ENCODE peak calls at places on chromosomes 4 and X, in seven cellular contexts. One of them, this sample, is unnamed.

GRCh38 chrX:39516399-39516798 is 581.4 kb downstream of the BCOR start:
- DNase-seq in PC-3: no peak
- DNase-seq in HCT116: no peak
- DNase-seq in IMR-90: no peak
- DNase-seq in MM.1S: no peak
- DNase-seq in OCI-LY7: no peak
- DNase-seq in SK-N-SH: peak
- DNase-seq in this sample: no peak

GRCh38 chrX:29229802-29230201 is 642.6 kb downstream of the IL1RAPL1 start:
- DNase-seq in HCT116: no peak
- DNase-seq in SK-N-SH: no peak
- DNase-seq in OCI-LY7: no peak
- DNase-seq in IMR-90: peak
- DNase-seq in PC-3: peak
- DNase-seq in MM.1S: no peak
- DNase-seq in this sample: no peak

GRCh38 chr4:5746829-5747745 is 36.1 kb downstream of the EVC start:
- DNase-seq in IMR-90: peak
- DNase-seq in PC-3: peak
- DNase-seq in OCI-LY7: no peak
- DNase-seq in MM.1S: no peak
- DNase-seq in SK-N-SH: no peak
- DNase-seq in HCT116: no peak
- DNase-seq in this sample: no peak

GRCh38 chr4:157217708-157218107 is 2.8 kb upstream of the GRIA2 start:
- DNase-seq in OCI-LY7: peak
- DNase-seq in IMR-90: peak
- DNase-seq in PC-3: peak
- DNase-seq in SK-N-SH: peak
- DNase-seq in HCT116: peak
- DNase-seq in MM.1S: peak
- DNase-seq in this sample: no peak

GRCh38 chr4:127846061-127846460 is 34.6 kb upstream of the PLK4 start:
- DNase-seq in OCI-LY7: no peak
- DNase-seq in HCT116: no peak
- DNase-seq in PC-3: no peak
- DNase-seq in SK-N-SH: no peak
- DNase-seq in MM.1S: no peak
- DNase-seq in IMR-90: no peak
- DNase-seq in this sample: no peak

GRCh38 chr4:48779095-48779997 is 733 bp downstream of the FRYL start:
- DNase-seq in MM.1S: peak
- DNase-seq in IMR-90: peak
- DNase-seq in HCT116: no peak
- DNase-seq in PC-3: peak
- DNase-seq in SK-N-SH: peak
- DNase-seq in OCI-LY7: peak
- DNase-seq in this sample: peak

GRCh38 chr4:10983274-10983673 is 298.7 kb upstream of the CLNK start:
- DNase-seq in HCT116: no peak
- DNase-seq in IMR-90: no peak
- DNase-seq in MM.1S: peak
- DNase-seq in SK-N-SH: no peak
- DNase-seq in OCI-LY7: peak
- DNase-seq in PC-3: no peak
- DNase-seq in this sample: peak

GRCh38 chr4:153137168-153137567 is 67.1 kb upstream of the TRIM2 start:
- DNase-seq in PC-3: peak
- DNase-seq in IMR-90: peak
- DNase-seq in OCI-LY7: no peak
- DNase-seq in SK-N-SH: no peak
- DNase-seq in HCT116: no peak
- DNase-seq in MM.1S: no peak
- DNase-seq in this sample: no peak

GRCh38 chr4:1590244-1590643 is 93.9 kb downstream of the FAM53A start:
- DNase-seq in OCI-LY7: no peak
- DNase-seq in IMR-90: no peak
- DNase-seq in HCT116: no peak
- DNase-seq in SK-N-SH: no peak
- DNase-seq in PC-3: no peak
- DNase-seq in MM.1S: no peak
- DNase-seq in this sample: no peak

GRCh38 chr4:184392321-184392720 is 82.0 kb downstream of the IRF2 start:
- DNase-seq in OCI-LY7: no peak
- DNase-seq in PC-3: no peak
- DNase-seq in IMR-90: no peak
- DNase-seq in MM.1S: no peak
- DNase-seq in SK-N-SH: no peak
- DNase-seq in HCT116: no peak
- DNase-seq in this sample: no peak

GRCh38 chr4:175035907-175036306 is 117.7 kb downstream of the ADAM29 start:
- DNase-seq in HCT116: no peak
- DNase-seq in MM.1S: no peak
- DNase-seq in OCI-LY7: no peak
- DNase-seq in PC-3: peak
- DNase-seq in SK-N-SH: no peak
- DNase-seq in IMR-90: no peak
- DNase-seq in this sample: no peak

GRCh38 chr4:130053723-130054122 is 957.8 kb downstream of the C4orf33 start:
- DNase-seq in IMR-90: no peak
- DNase-seq in PC-3: no peak
- DNase-seq in OCI-LY7: no peak
- DNase-seq in SK-N-SH: no peak
- DNase-seq in HCT116: no peak
- DNase-seq in MM.1S: no peak
- DNase-seq in this sample: peak

GRCh38 chrX:123324628-123325027 is 140.6 kb downstream of the GRIA3 start:
- DNase-seq in IMR-90: no peak
- DNase-seq in HCT116: no peak
- DNase-seq in OCI-LY7: no peak
- DNase-seq in PC-3: peak
- DNase-seq in SK-N-SH: no peak
- DNase-seq in MM.1S: no peak
- DNase-seq in this sample: no peak

GRCh38 chr4:5785806-5786680 is 75.0 kb downstream of the EVC start:
- DNase-seq in PC-3: peak
- DNase-seq in OCI-LY7: no peak
- DNase-seq in HCT116: no peak
- DNase-seq in MM.1S: no peak
- DNase-seq in SK-N-SH: no peak
- DNase-seq in IMR-90: peak
- DNase-seq in this sample: no peak

GRCh38 chrX:106170318-106170717 is 2.2 kb downstream of the PWWP3B start:
- DNase-seq in MM.1S: peak
- DNase-seq in IMR-90: no peak
- DNase-seq in PC-3: peak
- DNase-seq in SK-N-SH: peak
- DNase-seq in OCI-LY7: no peak
- DNase-seq in HCT116: peak
- DNase-seq in this sample: no peak

GRCh38 chrX:143568467-143568866 is 51.2 kb upstream of the SPANXN3 start:
- DNase-seq in PC-3: no peak
- DNase-seq in HCT116: no peak
- DNase-seq in SK-N-SH: no peak
- DNase-seq in OCI-LY7: no peak
- DNase-seq in IMR-90: no peak
- DNase-seq in MM.1S: no peak
- DNase-seq in this sample: no peak

GRCh38 chrX:124764354-124764753 is 418.0 kb downstream of the SH2D1A start:
- DNase-seq in HCT116: no peak
- DNase-seq in SK-N-SH: no peak
- DNase-seq in PC-3: no peak
- DNase-seq in MM.1S: no peak
- DNase-seq in OCI-LY7: no peak
- DNase-seq in IMR-90: no peak
- DNase-seq in this sample: no peak

GRCh38 chrX:121154858-121155404 is 107.5 kb downstream of the GLUD2 start:
- DNase-seq in SK-N-SH: no peak
- DNase-seq in HCT116: no peak
- DNase-seq in MM.1S: no peak
- DNase-seq in IMR-90: no peak
- DNase-seq in OCI-LY7: no peak
- DNase-seq in PC-3: no peak
- DNase-seq in this sample: no peak

GRCh38 chrX:131752493-131753198 is 208.8 kb downstream of the OR13H1 start:
- DNase-seq in OCI-LY7: no peak
- DNase-seq in IMR-90: peak
- DNase-seq in HCT116: no peak
- DNase-seq in SK-N-SH: peak
- DNase-seq in PC-3: peak
- DNase-seq in MM.1S: peak
- DNase-seq in this sample: no peak

GRCh38 chrX:99549381-99549780 is 860.7 kb downstream of the PCDH19 start:
- DNase-seq in MM.1S: no peak
- DNase-seq in HCT116: no peak
- DNase-seq in SK-N-SH: no peak
- DNase-seq in IMR-90: no peak
- DNase-seq in OCI-LY7: no peak
- DNase-seq in PC-3: no peak
- DNase-seq in this sample: no peak

GRCh38 chr4:76216521-76216920 is 2.9 kb upstream of the SCARB2 start:
- DNase-seq in PC-3: no peak
- DNase-seq in OCI-LY7: no peak
- DNase-seq in HCT116: no peak
- DNase-seq in MM.1S: no peak
- DNase-seq in IMR-90: no peak
- DNase-seq in SK-N-SH: no peak
- DNase-seq in this sample: no peak

GRCh38 chrX:139203681-139204575 is 326.6 kb upstream of the F9 start:
- DNase-seq in HCT116: no peak
- DNase-seq in MM.1S: peak
- DNase-seq in OCI-LY7: no peak
- DNase-seq in PC-3: peak
- DNase-seq in SK-N-SH: peak
- DNase-seq in IMR-90: no peak
- DNase-seq in this sample: no peak
- H3K4me3 ChIP-seq in HCT116: no peak
- H3K4me3 ChIP-seq in MM.1S: peak
- H3K4me3 ChIP-seq in OCI-LY7: no peak
- H3K4me3 ChIP-seq in PC-3: peak
- H3K4me3 ChIP-seq in SK-N-SH: peak
- H3K4me3 ChIP-seq in IMR-90: no peak
- H3K4me3 ChIP-seq in this sample: no peak

DNA sequence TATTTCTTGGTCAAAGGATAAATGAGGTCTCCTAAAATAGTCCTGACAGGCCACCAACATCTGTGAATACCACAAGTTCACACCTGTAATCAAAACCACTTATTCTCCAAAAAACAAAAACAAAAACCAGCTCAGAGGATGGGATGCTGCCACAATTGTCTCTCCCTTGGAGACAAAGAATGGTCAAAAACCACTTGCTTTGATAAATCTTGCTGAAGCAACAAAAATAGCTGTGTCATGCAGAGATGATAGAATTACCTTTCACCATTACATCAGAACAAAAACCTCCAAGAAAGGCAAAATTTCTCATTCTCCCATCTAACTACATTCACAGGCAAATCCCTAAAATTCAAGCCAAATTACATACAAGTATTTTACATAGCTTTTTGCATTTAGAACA is 180.4 kb downstream of the MAML3 start:
- DNase-seq in MM.1S: peak
- DNase-seq in SK-N-SH: no peak
- DNase-seq in HCT116: no peak
- DNase-seq in OCI-LY7: no peak
- DNase-seq in IMR-90: no peak
- DNase-seq in PC-3: no peak
- DNase-seq in this sample: no peak
- H2AFZ ChIP-seq in MM.1S: no peak
- H2AFZ ChIP-seq in SK-N-SH: no peak
- H2AFZ ChIP-seq in HCT116: no peak
- H2AFZ ChIP-seq in OCI-LY7: no peak
- H2AFZ ChIP-seq in IMR-90: no peak
- H2AFZ ChIP-seq in PC-3: no peak
- H2AFZ ChIP-seq in this sample: no peak

DNA sequence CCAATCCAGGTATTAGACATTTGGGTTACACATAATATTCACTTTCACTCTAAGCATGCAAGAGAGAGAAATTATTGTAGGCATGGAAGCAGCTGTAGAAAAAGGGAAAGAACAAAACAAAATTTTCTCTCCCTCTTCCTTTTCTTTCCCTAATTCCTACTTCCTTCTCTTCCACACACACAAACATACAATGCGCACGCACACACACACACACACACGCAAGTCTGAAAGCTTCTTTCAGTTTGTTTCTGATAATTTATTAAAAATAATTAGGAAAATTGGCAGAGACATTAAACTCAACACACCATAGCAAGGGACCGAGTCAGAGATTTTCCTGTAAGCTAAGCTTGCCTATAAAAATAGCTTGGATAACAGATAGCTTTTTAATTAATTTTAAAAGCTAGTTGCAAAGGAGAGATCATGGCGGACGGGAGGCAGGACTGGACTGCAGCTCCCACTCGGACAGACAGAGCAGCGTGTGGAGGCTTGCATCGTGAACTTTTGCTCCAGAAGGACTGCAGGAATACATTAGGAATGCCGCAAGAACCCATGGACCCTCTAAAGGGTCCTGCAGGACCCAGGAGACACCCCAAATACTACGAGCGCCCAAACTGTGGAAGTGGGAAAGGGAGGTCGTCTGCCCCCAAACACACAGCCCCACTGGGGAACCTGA is 92.6 kb upstream of the MAPK10 start:
- DNase-seq in SK-N-SH: no peak
- DNase-seq in PC-3: no peak
- DNase-seq in MM.1S: no peak
- DNase-seq in IMR-90: peak
- DNase-seq in OCI-LY7: no peak
- DNase-seq in HCT116: no peak
- DNase-seq in this sample: no peak
- H3K4me3 ChIP-seq in SK-N-SH: no peak
- H3K4me3 ChIP-seq in PC-3: no peak
- H3K4me3 ChIP-seq in MM.1S: no peak
- H3K4me3 ChIP-seq in IMR-90: peak
- H3K4me3 ChIP-seq in OCI-LY7: no peak
- H3K4me3 ChIP-seq in HCT116: no peak
- H3K4me3 ChIP-seq in this sample: no peak

DNA sequence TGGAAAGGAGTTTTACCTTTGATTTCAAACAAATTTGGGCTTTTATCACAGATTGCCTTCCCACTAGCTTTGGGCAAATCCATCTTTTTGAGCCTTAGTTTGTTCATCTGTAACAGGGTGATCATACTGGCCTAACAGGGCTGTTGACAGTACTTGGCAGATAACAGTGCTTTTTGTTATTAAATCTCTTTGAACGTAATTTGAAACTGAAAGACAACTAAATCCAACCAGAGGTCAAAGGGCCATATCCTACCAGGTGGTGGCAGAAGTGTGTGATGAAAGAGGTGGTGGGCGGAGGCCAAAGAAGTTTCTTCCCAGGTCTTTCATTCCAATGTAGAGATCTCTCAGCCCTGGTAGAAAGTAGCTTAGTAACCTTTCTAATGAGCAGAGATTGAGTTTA is 35.2 kb upstream of the TADA2B start:
- DNase-seq in IMR-90: peak
- DNase-seq in MM.1S: peak
- DNase-seq in OCI-LY7: peak
- DNase-seq in HCT116: no peak
- DNase-seq in PC-3: no peak
- DNase-seq in SK-N-SH: no peak
- DNase-seq in this sample: no peak
- H2AFZ ChIP-seq in IMR-90: no peak
- H2AFZ ChIP-seq in MM.1S: no peak
- H2AFZ ChIP-seq in OCI-LY7: no peak
- H2AFZ ChIP-seq in HCT116: no peak
- H2AFZ ChIP-seq in PC-3: no peak
- H2AFZ ChIP-seq in SK-N-SH: no peak
- H2AFZ ChIP-seq in this sample: no peak

This sample was measured in DND-41.